ENCODE peak calls at places on chromosomes 2 and 18, in ten cellular contexts. M is fibroblast of pulmonary artery, Z is breast epithelium, K is IMR-90, D is astrocyte of the spinal cord, U is AG04450, I is heart left ventricle, R is hepatocyte, J is fibroblast of lung, O is A549. G is an unnamed sample.

GRCh38 chr18:6949800-6950586 is 167.6 kb downstream of the LAMA1 start:
- DNase-seq in M (no peak), Z (no peak), K (no peak), D (no peak), U (no peak), I (no peak), R (no peak), J (no peak), O (no peak), G (no peak)

GRCh38 chr2:127528487-127528886 is 2.2 kb upstream of the IWS1 start:
- DNase-seq in M (no peak), Z (no peak), K (no peak), D (no peak), U (no peak), I (no peak), R (no peak), J (no peak), O (no peak), G (no peak)

GRCh38 chr2:31334311-31335026 is 80.1 kb downstream of the XDH start:
- DNase-seq in M (no peak), Z (no peak), K (peak; percentile 56), D (peak; percentile 53), U (no peak), I (no peak), R (peak; percentile 63), J (peak; percentile 24), O (no peak), G (peak; percentile 8)

GRCh38 chr2:69917854-69918253 is 2.9 kb downstream of the MXD1 start:
- DNase-seq in M (peak; percentile 94), Z (no peak), K (peak; percentile 93), D (peak; percentile 87), U (peak; percentile 53), I (no peak), R (peak; percentile 42), J (peak; percentile 88), O (peak; percentile 45), G (peak; percentile 88)

GRCh38 chr18:36481201-36481657 is 183.7 kb downstream of the FHOD3 start:
- DNase-seq in M (peak; percentile 87), Z (no peak), K (no peak), D (no peak), U (no peak), I (no peak), R (no peak), J (no peak), O (no peak), G (no peak)

GRCh38 chr18:61992923-61993322 is 100.1 kb upstream of the RNF152 start:
- DNase-seq in M (peak; percentile 72), Z (no peak), K (peak; percentile 72), D (peak; percentile 77), U (no peak), I (no peak), R (no peak), J (peak; percentile 83), O (no peak), G (peak; percentile 78)

GRCh38 chr2:71702071-71702970 is 249.0 kb downstream of the DYSF start:
- DNase-seq in M (no peak), Z (no peak), K (no peak), D (no peak), U (no peak), I (no peak), R (no peak), J (no peak), O (no peak), G (no peak)

GRCh38 chr2:134852518-134852917 is 14.1 kb downstream of the ACMSD start:
- DNase-seq in M (peak; percentile 10), Z (no peak), K (no peak), D (no peak), U (no peak), I (no peak), R (no peak), J (no peak), O (no peak), G (peak; percentile 33)

GRCh38 chr2:95299961-95300360 is 2.8 kb downstream of the KCNIP3 start:
- DNase-seq in M (no peak), Z (no peak), K (no peak), D (no peak), U (no peak), I (no peak), R (no peak), J (no peak), O (no peak), G (no peak)

GRCh38 chr2:65070172-65070830 is 14.1 kb downstream of the CEP68 start:
- DNase-seq in M (peak; percentile 53), Z (peak; percentile 53), K (peak; percentile 80), D (peak; percentile 38), U (no peak), I (no peak), R (peak; percentile 73), J (peak; percentile 31), O (peak; percentile 50), G (peak; percentile 45)

DNA sequence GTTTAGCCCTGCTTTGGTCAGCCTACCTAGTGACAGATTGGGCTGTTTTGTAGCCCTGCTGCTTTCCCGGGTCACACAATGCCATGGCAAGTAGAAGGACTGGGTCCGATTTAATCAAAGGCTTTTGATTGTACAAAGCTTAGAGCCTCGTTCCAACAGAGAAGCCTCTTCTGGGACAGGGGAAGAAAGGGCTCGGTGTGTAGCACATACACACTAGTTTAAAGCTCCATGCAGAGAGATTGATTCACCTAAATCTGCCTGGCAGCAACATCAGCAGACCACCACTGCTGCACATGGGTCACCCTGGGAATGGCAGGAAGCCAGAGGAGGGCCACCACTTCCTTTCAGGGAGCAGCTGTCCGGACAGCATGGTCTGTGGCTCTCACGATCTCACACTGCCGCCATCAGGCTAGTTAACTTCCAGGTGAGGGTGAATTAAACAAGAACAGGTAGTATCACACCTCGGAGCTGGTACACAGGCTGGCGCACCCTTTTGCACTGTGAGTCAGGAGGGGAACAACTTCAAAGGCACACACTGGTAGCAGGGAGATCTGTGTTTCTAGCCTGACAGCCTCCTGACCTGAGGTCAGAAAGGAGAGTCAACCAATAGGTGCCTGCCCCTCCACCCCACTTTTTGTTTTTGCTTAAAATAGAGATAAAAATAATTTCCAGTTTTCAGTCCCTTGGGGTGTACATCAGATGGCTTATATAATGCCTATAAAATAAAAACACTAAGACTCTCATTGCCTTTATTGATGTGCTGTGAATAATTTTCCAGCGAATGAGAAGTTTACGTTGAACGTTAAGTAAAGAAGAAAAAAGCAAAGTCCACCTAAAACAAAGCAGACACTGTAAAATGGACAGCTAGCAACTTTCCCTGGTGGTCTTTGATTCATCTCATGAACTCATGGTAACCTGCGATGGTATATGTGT is 108.5 kb downstream of the CDCA7 start:
- DNase-seq in M (no peak), Z (no peak), K (no peak), D (no peak), U (no peak), I (no peak), R (peak; percentile 29), J (no peak), O (no peak), G (no peak)
- TF ChIP-seq CTCF in M (no peak), Z (no peak), K (no peak), D (no peak), U (no peak), I (no peak), R (no peak), J (no peak), O (no peak), G (no peak)

GRCh38 chr18:2979871-2980606 is 32.9 kb downstream of the LPIN2 start:
- DNase-seq in M (peak; percentile 30), Z (no peak), K (no peak), D (no peak), U (no peak), I (no peak), R (no peak), J (no peak), O (peak; percentile 27), G (peak; percentile 42)
- H3K4me3 ChIP-seq in M (no peak overlapping the region), Z (no peak overlapping the region), K (no peak overlapping the region), D (no peak overlapping the region), U (no peak overlapping the region), I (no peak overlapping the region), R (no peak overlapping the region), J (no peak overlapping the region), O (no peak overlapping the region), G (no peak overlapping the region)

GRCh38 chr2:208466920-208467298 is 60.3 kb downstream of the PTH2R start:
- DNase-seq in M (peak; percentile 25), Z (no peak), K (no peak), D (no peak), U (no peak), I (no peak), R (no peak), J (no peak), O (no peak), G (peak; percentile 9)

GRCh38 chr2:208464205-208464604 is 57.6 kb downstream of the PTH2R start:
- DNase-seq in M (no peak), Z (no peak), K (no peak), D (no peak), U (no peak), I (no peak), R (no peak), J (no peak), O (no peak), G (no peak)

GRCh38 chr2:208467564-208467963 is 61.0 kb downstream of the PTH2R start:
- DNase-seq in M (no peak), Z (no peak), K (no peak), D (no peak), U (no peak), I (no peak), R (no peak), J (no peak), O (no peak), G (no peak)

DNA sequence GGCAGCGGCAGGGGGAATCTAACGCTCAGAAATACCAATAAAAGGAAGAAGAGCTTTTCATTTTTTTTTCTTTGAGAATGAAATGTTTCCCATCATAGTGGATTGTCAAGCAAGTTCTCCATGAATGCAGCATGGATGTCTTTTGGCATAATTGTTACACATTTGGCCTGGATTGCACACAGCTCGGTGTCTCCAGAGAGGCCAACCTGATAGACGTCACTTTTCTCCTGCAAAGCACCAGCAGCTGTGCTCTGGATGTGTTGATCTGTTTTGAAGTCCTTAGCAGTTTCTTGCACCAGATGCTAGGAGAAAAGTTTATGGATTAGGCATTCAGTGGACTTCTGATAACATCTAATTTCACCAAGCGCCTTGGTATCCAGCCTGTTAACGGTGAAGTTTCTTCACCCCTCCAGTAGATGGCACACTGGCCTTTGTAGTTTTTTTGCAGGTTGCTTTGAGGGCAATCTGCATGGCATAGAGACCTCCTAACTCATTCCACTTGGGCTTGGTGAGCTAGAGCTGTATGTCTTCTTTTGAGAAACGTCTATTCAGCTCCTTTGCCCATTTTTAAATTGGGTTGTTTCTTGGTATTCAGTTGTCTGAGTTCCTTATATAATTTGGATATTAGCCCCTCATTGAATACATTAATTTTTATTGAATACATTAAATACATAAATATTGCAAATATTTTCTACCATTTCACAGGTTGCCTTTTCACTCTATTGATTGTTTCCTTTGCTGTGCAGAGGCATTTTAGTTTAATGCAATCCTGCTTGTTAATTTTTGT is 59.7 kb downstream of the PTH2R start:
- DNase-seq in M (peak; percentile 31), Z (no peak), K (peak; percentile 0), D (peak; percentile 17), U (no peak), I (no peak), R (peak; percentile 68), J (peak; percentile 4), O (peak; percentile 55), G (peak; percentile 39)
- TF ChIP-seq CTCF in M (peak; percentile 53), Z (no peak), K (peak; percentile 14), D (peak; percentile 45), U (peak; percentile 29), I (peak; percentile 18), R (peak; percentile 62), J (peak; percentile 31), O (peak; percentile 66), G (peak; percentile 53)

DNA sequence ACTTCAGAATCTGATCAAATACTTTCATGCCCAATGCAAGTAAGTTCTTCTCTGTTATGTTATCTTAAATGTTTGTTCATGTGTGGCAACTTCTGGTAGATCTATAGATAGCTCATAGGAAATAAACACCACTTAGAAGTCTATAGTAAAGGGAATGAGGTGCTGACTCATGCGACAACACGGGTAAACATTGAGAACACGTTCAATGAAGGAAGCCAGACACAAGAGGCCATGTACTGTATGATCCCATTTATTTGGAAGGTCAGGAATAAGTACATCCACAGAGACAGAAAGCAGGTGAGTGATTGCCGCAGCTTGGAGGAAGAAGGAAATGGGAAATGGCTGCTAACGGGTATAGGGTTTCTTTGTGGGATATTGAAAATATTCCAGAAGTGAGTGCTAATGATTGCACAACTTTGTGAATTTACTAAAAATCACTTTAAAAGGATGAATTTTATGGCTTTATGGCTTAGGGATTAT is 95.4 kb downstream of the ITGB1BP1 start:
- DNase-seq in M (peak; percentile 36), Z (no peak), K (peak; percentile 54), D (no peak), U (no peak), I (no peak), R (no peak), J (peak; percentile 56), O (peak; percentile 31), G (peak; percentile 46)
- H3K4me3 ChIP-seq in M (no peak overlapping the region), Z (no peak overlapping the region), K (no peak overlapping the region), D (no peak overlapping the region), U (no peak overlapping the region), I (no peak overlapping the region), R (no peak overlapping the region), J (no peak overlapping the region), O (no peak overlapping the region), G (no peak overlapping the region)